ENCODE peak calls at places on chromosomes 13 and 19, in seven cellular contexts. Q is GM12892, D is K562, R is SK-N-SH, G is HepG2, S is GM12878, F is H1. V is an unnamed sample.

GRCh38 chr13:71240906-71241305 is 626.1 kb downstream of the DACH1 start:
- DNase-seq in Q (no peak), D (no peak), R (peak; percentile 35), G (no peak), S (no peak), F (no peak), V (no peak)

GRCh38 chr13:50948576-50948975 is 39.0 kb downstream of the RNASEH2B start:
- DNase-seq in Q (no peak), D (no peak), R (no peak), G (no peak), S (no peak), F (no peak), V (no peak)

GRCh38 chr19:44752816-44753618 is 4.5 kb downstream of the BCL3 start:
- DNase-seq in Q (peak; percentile 93), D (peak; percentile 94), R (peak; percentile 68), G (peak; percentile 50), S (peak; percentile 94), F (peak; percentile 70), V (peak; percentile 92)

GRCh38 chr13:95714142-95714832 is 37.3 kb downstream of the DNAJC3 start:
- DNase-seq in Q (no peak), D (no peak), R (no peak), G (no peak), S (no peak), F (no peak), V (no peak)

GRCh38 chr19:32415246-32415645 is 9.7 kb downstream of the DPY19L3 start:
- DNase-seq in Q (no peak), D (no peak), R (no peak), G (no peak), S (no peak), F (no peak), V (no peak)

GRCh38 chr19:33000910-33001309 is 28.9 kb downstream of the FAAP24 start:
- DNase-seq in Q (no peak), D (no peak), R (no peak), G (no peak), S (no peak), F (no peak), V (no peak)

GRCh38 chr19:16782719-16783118 is 46.5 kb upstream of the SIN3B start:
- DNase-seq in Q (no peak), D (no peak), R (no peak), G (no peak), S (no peak), F (no peak), V (no peak)

GRCh38 chr13:80276371-80277289 is 64.3 kb downstream of the SPRY2 start:
- DNase-seq in Q (no peak), D (no peak), R (no peak), G (peak; percentile 15), S (no peak), F (no peak), V (no peak)

GRCh38 chr13:90258129-90258528 is 1089.4 kb upstream of the MIR17HG start:
- DNase-seq in Q (no peak), D (no peak), R (no peak), G (no peak), S (no peak), F (no peak), V (no peak)

GRCh38 chr13:41694902-41695301 is 237.6 kb downstream of the RGCC start:
- DNase-seq in Q (peak; percentile 3), D (peak; percentile 24), R (no peak), G (no peak), S (peak; percentile 7), F (no peak), V (peak; percentile 5)

GRCh38 chr19:2494447-2495129 is 18.7 kb downstream of the GADD45B start:
- DNase-seq in Q (peak; percentile 85), D (peak; percentile 40), R (peak; percentile 88), G (no peak), S (no peak), F (no peak), V (peak; percentile 89)

GRCh38 chr13:89066868-89067466 is 1395.8 kb downstream of the SLITRK5 start:
- DNase-seq in Q (no peak), D (peak; percentile 4), R (peak; percentile 19), G (peak; percentile 44), S (no peak), F (no peak), V (no peak)

GRCh38 chr19:53545271-53546065 is 7.5 kb downstream of the ZNF331 start:
- DNase-seq in Q (no peak), D (no peak), R (no peak), G (no peak), S (no peak), F (no peak), V (no peak)

GRCh38 chr13:44273216-44273615 is 100.4 kb upstream of the SERP2 start:
- DNase-seq in Q (no peak), D (no peak), R (no peak), G (no peak), S (no peak), F (no peak), V (no peak)

GRCh38 chr13:44272692-44273091 is 100.9 kb upstream of the SERP2 start:
- DNase-seq in Q (no peak), D (peak; percentile 13), R (no peak), G (no peak), S (no peak), F (no peak), V (no peak)

GRCh38 chr13:44274838-44275237 is 98.8 kb upstream of the SERP2 start:
- DNase-seq in Q (no peak), D (no peak), R (peak; percentile 13), G (no peak), S (no peak), F (no peak), V (no peak)

GRCh38 chr13:44276061-44276460 is 97.6 kb upstream of the SERP2 start:
- DNase-seq in Q (no peak), D (no peak), R (no peak), G (no peak), S (no peak), F (no peak), V (no peak)

GRCh38 chr13:44273991-44274810 is 99.4 kb upstream of the SERP2 start:
- DNase-seq in Q (no peak), D (no peak), R (no peak), G (no peak), S (no peak), F (no peak), V (peak; percentile 16)
- TF ChIP-seq TAF1 in Q (no peak), D (no peak), R (no peak), G (no peak), S (no peak), F (no peak), V (no peak)

GRCh38 chr19:39696418-39696817 is 7.9 kb upstream of the LGALS14 start:
- DNase-seq in Q (no peak), D (no peak), R (no peak), G (peak; percentile 25), S (no peak), F (no peak), V (no peak)
- TF ChIP-seq TAF1 in Q (no peak), D (no peak), R (no peak), G (no peak), S (no peak), F (no peak), V (no peak)

GRCh38 chr13:113845723-113846638 is 17.9 kb downstream of the GAS6 start:
- DNase-seq in Q (no peak), D (no peak), R (no peak), G (no peak), S (no peak), F (no peak), V (no peak)
- TF ChIP-seq TAF1 in Q (no peak), D (no peak), R (no peak), G (no peak), S (no peak), F (no peak), V (no peak)

DNA sequence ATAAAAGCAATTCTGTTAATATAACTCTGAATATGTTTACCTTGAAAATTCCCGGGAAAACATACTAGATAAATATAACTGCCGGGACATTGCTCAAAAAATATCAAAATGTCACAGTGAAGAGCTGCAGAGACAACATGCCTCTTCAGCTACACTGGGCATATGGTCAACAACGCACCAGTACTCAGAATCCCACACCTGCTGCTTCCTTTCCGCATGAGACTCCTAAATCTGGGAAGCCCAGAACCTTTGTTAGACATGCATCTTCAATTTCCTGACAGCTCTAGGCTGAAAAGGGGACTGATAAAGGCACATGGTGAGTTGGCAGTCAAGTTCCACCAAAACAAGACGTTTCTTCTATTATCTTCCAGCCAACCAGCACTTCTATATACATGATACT is 53.7 kb downstream of the USP12 start:
- DNase-seq in Q (no peak), D (no peak), R (no peak), G (no peak), S (no peak), F (no peak), V (no peak)
- TF ChIP-seq TAF1 in Q (no peak), D (no peak), R (no peak), G (no peak), S (no peak), F (no peak), V (no peak)

DNA sequence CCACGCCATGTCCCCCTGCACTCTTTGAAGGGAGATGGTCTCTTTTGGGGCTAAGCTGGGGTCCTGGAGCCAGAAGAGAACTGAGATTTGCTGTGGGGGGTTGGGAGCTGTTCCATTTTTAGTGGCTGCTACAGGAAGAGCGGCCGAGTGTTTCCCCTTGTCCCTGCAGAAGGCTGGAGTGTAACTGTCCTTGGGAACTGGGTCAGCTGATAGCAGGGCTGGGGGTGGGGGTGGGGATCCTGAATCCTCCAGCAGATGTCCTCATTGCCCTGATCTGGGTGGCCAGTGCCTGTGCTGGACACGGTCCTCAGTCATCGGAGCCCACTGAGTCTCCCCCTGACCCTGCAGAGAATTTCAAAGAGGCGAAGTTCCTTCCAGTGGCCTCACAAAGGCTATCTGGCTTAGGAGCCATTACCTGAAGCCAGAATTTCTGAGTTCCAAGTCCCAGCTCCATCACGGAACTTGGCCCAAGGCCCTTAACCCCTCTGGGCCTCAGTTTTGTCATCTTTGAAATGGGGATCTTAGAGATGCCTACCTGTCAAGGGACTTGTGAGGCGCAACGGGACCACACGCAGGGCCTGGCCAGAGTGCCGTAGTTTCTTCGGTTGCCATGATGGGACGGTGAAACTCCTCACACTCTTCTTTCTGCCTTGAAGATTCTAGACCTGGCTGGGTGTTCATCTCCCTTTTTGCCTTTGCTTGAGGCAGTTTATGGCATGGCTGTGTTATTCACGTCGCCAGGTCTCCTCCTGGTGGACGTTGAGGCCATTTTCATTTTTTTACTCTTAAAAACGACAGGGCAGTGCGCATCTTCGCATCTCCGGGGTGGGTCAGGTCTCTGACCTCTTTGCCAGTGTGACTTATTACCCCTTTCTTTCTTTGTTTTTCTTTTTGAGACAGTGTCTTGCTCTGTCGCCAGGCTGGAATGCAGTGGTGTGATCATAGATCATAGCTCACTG is 51.9 kb downstream of the DNM2 start:
- DNase-seq in Q (no peak), D (peak; percentile 63), R (peak; percentile 80), G (peak; percentile 76), S (no peak), F (no peak), V (no peak)
- TF ChIP-seq TAF1 in Q (no peak), D (no peak), R (no peak), G (peak; percentile 18), S (no peak), F (no peak), V (no peak)

DNA sequence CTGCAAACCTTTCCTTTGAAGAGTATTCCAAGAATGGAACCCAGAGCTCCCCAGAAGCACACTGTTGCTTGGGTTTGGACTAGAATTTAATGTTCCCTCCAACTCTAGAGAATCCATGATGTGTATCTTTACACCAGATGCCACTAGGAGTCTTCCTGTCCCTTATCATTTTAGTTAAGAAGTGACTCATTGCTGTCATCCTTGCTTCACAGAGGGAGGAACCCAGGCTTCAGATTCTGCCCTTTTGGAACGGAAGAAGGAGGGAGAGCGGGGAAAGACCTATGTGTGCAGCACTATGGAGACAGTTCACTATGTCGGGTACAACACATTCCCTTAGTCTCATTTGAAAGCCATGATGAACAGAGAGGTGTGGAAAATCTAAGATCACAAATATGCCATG is 2.1 kb upstream of the ATP12A start:
- DNase-seq in Q (no peak), D (peak; percentile 6), R (no peak), G (no peak), S (no peak), F (no peak), V (no peak)
- TF ChIP-seq TAF1 in Q (no peak), D (no peak), R (no peak), G (no peak), S (no peak), F (no peak), V (no peak)

GRCh38 chr19:54653181-54653809 is 9.5 kb upstream of the LILRB4 start:
- DNase-seq in Q (no peak), D (peak; percentile 54), R (peak; percentile 41), G (peak; percentile 8), S (no peak), F (no peak), V (no peak)
- TF ChIP-seq TAF1 in Q (no peak), D (no peak), R (no peak), G (no peak), S (no peak), F (no peak), V (no peak)

V was measured in GM12891.